ENCODE peak calls at places on chromosomes 12 and 14, in six cellular contexts. P is heart right ventricle, G is PC-9, Z is Calu3, V is nephron progenitor cell, F is thoracic aorta. H is an unnamed sample.

GRCh38 chr12:45050751-45051489 is at the start of gene DBX2:
- DNase-seq in P (no peak), G (no peak), Z (peak; percentile 4), V (peak; percentile 66), F (no peak), H (no peak)

GRCh38 chr12:46071335-46071734 is 81.0 kb upstream of the SCAF11 start:
- DNase-seq in P (no peak), G (no peak), Z (peak; percentile 6), V (no peak), F (no peak), H (no peak)

GRCh38 chr12:6532927-6533652 is 1.2 kb upstream of the GAPDH start:
- DNase-seq in P (peak; percentile 71), G (peak; percentile 78), Z (peak; percentile 74), V (peak; percentile 36), F (no peak), H (peak; percentile 70)

GRCh38 chr12:65998031-65998430 is 132.5 kb downstream of the LLPH start:
- DNase-seq in P (no peak), G (no peak), Z (no peak), V (no peak), F (no peak), H (no peak)

GRCh38 chr14:77507762-77508161 is 9.1 kb upstream of the ISM2 start:
- DNase-seq in P (no peak), G (no peak), Z (no peak), V (no peak), F (no peak), H (no peak)

GRCh38 chr12:14216405-14217294 is 148.8 kb upstream of the ATF7IP start:
- DNase-seq in P (no peak), G (no peak), Z (no peak), V (no peak), F (no peak), H (no peak)

GRCh38 chr14:44979740-44980346 is 17.9 kb downstream of the TOGARAM1 start:
- DNase-seq in P (peak; percentile 36), G (no peak), Z (no peak), V (no peak), F (no peak), H (no peak)

GRCh38 chr12:130086248-130086647 is 76.0 kb upstream of the FZD10 start:
- DNase-seq in P (no peak), G (no peak), Z (no peak), V (no peak), F (no peak), H (no peak)

GRCh38 chr14:46661728-46662127 is 10.1 kb upstream of the RPL10L start:
- DNase-seq in P (no peak), G (no peak), Z (no peak), V (no peak), F (no peak), H (no peak)

GRCh38 chr14:99041141-99041819 is 230.7 kb downstream of the BCL11B start:
- DNase-seq in P (no peak), G (no peak), Z (no peak), V (no peak), F (no peak), H (no peak)

GRCh38 chr12:99110866-99111265 is 465.8 kb downstream of the APAF1 start:
- DNase-seq in P (no peak), G (no peak), Z (no peak), V (no peak), F (no peak), H (no peak)

GRCh38 chr12:88951860-88952483 is 371.7 kb upstream of the KITLG start:
- DNase-seq in P (no peak), G (no peak), Z (no peak), V (no peak), F (no peak), H (no peak)

GRCh38 chr12:15621140-15621539 is 168.0 kb downstream of the EPS8 start:
- DNase-seq in P (no peak), G (no peak), Z (no peak), V (no peak), F (no peak), H (no peak)

GRCh38 chr12:19688489-19688888 is 249.2 kb downstream of the AEBP2 start:
- DNase-seq in P (no peak), G (no peak), Z (no peak), V (no peak), F (no peak), H (no peak)

GRCh38 chr14:71060795-71061455 is 153.7 kb downstream of the PCNX1 start:
- DNase-seq in P (no peak), G (no peak), Z (no peak), V (no peak), F (no peak), H (no peak)

GRCh38 chr12:51086933-51087332 is 3.5 kb upstream of the CSRNP2 start:
- DNase-seq in P (no peak), G (no peak), Z (no peak), V (no peak), F (no peak), H (no peak)

GRCh38 chr12:40312982-40313576 is 88.3 kb downstream of the LRRK2 start:
- DNase-seq in P (no peak), G (no peak), Z (peak; percentile 1), V (no peak), F (no peak), H (no peak)

GRCh38 chr14:45089813-45090212 is 5.9 kb downstream of the PRPF39 start:
- DNase-seq in P (no peak), G (no peak), Z (no peak), V (no peak), F (no peak), H (no peak)

GRCh38 chr14:81519200-81519998 is 14.3 kb downstream of the SEL1L start:
- DNase-seq in P (peak; percentile 29), G (no peak), Z (no peak), V (no peak), F (no peak), H (no peak)

GRCh38 chr12:115398311-115398781 is 714.4 kb upstream of the TBX3 start:
- DNase-seq in P (no peak), G (no peak), Z (no peak), V (no peak), F (no peak), H (no peak)

GRCh38 chr12:115403253-115403652 is 719.3 kb upstream of the TBX3 start:
- DNase-seq in P (no peak), G (no peak), Z (no peak), V (no peak), F (no peak), H (no peak)

GRCh38 chr12:115396567-115396966 is 712.6 kb upstream of the TBX3 start:
- DNase-seq in P (no peak), G (no peak), Z (no peak), V (no peak), F (no peak), H (no peak)

GRCh38 chr12:115402443-115403170 is 718.6 kb upstream of the TBX3 start:
- DNase-seq in P (no peak), G (no peak), Z (no peak), V (no peak), F (no peak), H (no peak)

DNA sequence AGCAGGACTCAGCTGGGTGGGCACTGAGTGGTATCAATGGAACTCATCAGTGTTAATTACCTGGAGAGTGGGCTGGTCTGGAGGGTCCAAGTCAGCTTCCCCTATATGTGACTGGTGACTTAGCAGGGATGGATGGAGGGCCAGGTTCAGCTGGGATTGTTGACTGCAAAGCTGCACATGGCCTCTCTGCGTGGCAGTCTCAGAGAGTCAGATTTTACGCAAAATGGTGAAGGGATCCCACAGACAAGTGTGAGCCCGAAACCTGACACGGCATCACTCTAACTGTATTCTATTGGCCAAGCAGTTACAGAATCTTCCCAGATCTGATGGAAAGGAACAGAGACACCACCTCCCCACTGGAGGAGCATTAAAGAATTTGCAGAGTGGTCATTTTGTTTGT is 716.0 kb upstream of the TBX3 start:
- DNase-seq in P (no peak), G (no peak), Z (no peak), V (no peak), F (no peak), H (no peak)
- TF ChIP-seq CTCF in P (no peak), G (no peak), Z (no peak), V (no peak), F (no peak), H (no peak)

GRCh38 chr14:33430414-33430813 is 491.7 kb downstream of the NPAS3 start:
- DNase-seq in P (no peak), G (no peak), Z (no peak), V (no peak), F (no peak), H (no peak)

GRCh38 chr14:33435911-33436310 is 497.2 kb downstream of the NPAS3 start:
- DNase-seq in P (no peak), G (no peak), Z (no peak), V (no peak), F (no peak), H (no peak)

GRCh38 chr14:33432407-33433023 is 493.8 kb downstream of the NPAS3 start:
- DNase-seq in P (no peak), G (no peak), Z (no peak), V (no peak), F (no peak), H (no peak)
- TF ChIP-seq CTCF in P (peak; percentile 39), G (peak; percentile 60), Z (no peak), V (peak; percentile 11), F (peak; percentile 10), H (no peak)

DNA sequence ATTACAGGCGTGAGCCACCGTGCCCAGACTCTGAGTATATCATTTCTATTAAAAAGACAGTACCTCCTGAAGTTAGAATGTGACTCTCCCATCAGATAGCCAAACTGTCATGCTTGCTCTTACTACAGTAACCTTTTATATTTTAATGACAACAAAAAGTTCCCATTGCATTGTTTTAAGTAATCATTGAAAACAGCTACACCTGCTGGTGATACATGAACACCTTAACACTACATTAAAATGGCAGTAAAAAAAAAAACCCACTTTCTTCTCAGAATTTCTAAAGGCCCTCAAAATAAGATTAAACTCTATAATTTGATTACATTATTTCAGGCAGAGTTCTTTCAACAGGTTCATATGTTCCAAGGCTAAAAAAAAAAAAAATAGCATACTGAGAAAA is 76.7 kb downstream of the SH2B3 start:
- DNase-seq in P (no peak), G (no peak), Z (no peak), V (no peak), F (no peak), H (no peak)
- TF ChIP-seq CTCF in P (peak; percentile 12), G (peak; percentile 48), Z (no peak), V (no peak), F (no peak), H (no peak)

GRCh38 chr14:74799765-74800164 is 36.6 kb downstream of the YLPM1 start:
- DNase-seq in P (no peak), G (peak; percentile 13), Z (no peak), V (no peak), F (no peak), H (no peak)

GRCh38 chr14:74801396-74801795 is 38.3 kb downstream of the YLPM1 start:
- DNase-seq in P (no peak), G (peak; percentile 29), Z (no peak), V (no peak), F (no peak), H (no peak)

GRCh38 chr14:74800780-74801179 is 37.7 kb downstream of the YLPM1 start:
- DNase-seq in P (no peak), G (peak; percentile 6), Z (no peak), V (no peak), F (no peak), H (no peak)

GRCh38 chr14:74804219-74804825 is 41.2 kb downstream of the YLPM1 start:
- DNase-seq in P (no peak), G (peak; percentile 59), Z (peak; percentile 17), V (no peak), F (no peak), H (no peak)
- TF ChIP-seq CTCF in P (peak; percentile 54), G (peak; percentile 89), Z (no peak), V (peak; percentile 12), F (peak; percentile 34), H (peak; percentile 51)

H was measured in tibial artery.